ENCODE peak calls at places on chromosomes 5 and 9, in ten cellular contexts. One of them, this sample, is unnamed.

GRCh38 chr9:111622626-111623025 is 8.5 kb upstream of the DNAJC25 start:
- DNase-seq in stimulated activated CD8-positive, alpha-beta memory T cell treated with anti-CD3 and anti-CD28 coated beads, Interleukin-15, amount 100 ng/mL, for 4 hours: no peak
- DNase-seq in uterus: no peak
- DNase-seq in T-helper 1 cell: no peak
- DNase-seq in skeletal muscle cell: peak
- DNase-seq in head of caudate nucleus: no peak
- DNase-seq in mammary epithelial cell: peak
- DNase-seq in tibial artery: peak
- DNase-seq in activated CD8-positive, alpha-beta memory T cell treated with anti-CD3 and anti-CD28 coated beads, Interleukin-2, amount 10 ng/mL, durations not matched to agents 7 days and 5 days: no peak
- DNase-seq in NCI-H1048: no peak
- DNase-seq in this sample: peak

GRCh38 chr9:16257604-16258003 is 612.9 kb downstream of the BNC2 start:
- DNase-seq in stimulated activated CD8-positive, alpha-beta memory T cell treated with anti-CD3 and anti-CD28 coated beads, Interleukin-15, amount 100 ng/mL, for 4 hours: no peak
- DNase-seq in uterus: no peak
- DNase-seq in T-helper 1 cell: no peak
- DNase-seq in skeletal muscle cell: no peak
- DNase-seq in head of caudate nucleus: no peak
- DNase-seq in mammary epithelial cell: no peak
- DNase-seq in tibial artery: no peak
- DNase-seq in activated CD8-positive, alpha-beta memory T cell treated with anti-CD3 and anti-CD28 coated beads, Interleukin-2, amount 10 ng/mL, durations not matched to agents 7 days and 5 days: no peak
- DNase-seq in NCI-H1048: no peak
- DNase-seq in this sample: no peak

GRCh38 chr9:98625728-98626127 is 83.0 kb downstream of the GABBR2 start:
- DNase-seq in stimulated activated CD8-positive, alpha-beta memory T cell treated with anti-CD3 and anti-CD28 coated beads, Interleukin-15, amount 100 ng/mL, for 4 hours: no peak
- DNase-seq in uterus: no peak
- DNase-seq in T-helper 1 cell: no peak
- DNase-seq in skeletal muscle cell: no peak
- DNase-seq in head of caudate nucleus: no peak
- DNase-seq in mammary epithelial cell: no peak
- DNase-seq in tibial artery: no peak
- DNase-seq in activated CD8-positive, alpha-beta memory T cell treated with anti-CD3 and anti-CD28 coated beads, Interleukin-2, amount 10 ng/mL, durations not matched to agents 7 days and 5 days: no peak
- DNase-seq in NCI-H1048: no peak
- DNase-seq in this sample: no peak

GRCh38 chr5:8766448-8766847 is 779.4 kb downstream of the SEMA5A start:
- DNase-seq in stimulated activated CD8-positive, alpha-beta memory T cell treated with anti-CD3 and anti-CD28 coated beads, Interleukin-15, amount 100 ng/mL, for 4 hours: no peak
- DNase-seq in uterus: no peak
- DNase-seq in T-helper 1 cell: no peak
- DNase-seq in skeletal muscle cell: no peak
- DNase-seq in head of caudate nucleus: no peak
- DNase-seq in mammary epithelial cell: no peak
- DNase-seq in tibial artery: no peak
- DNase-seq in activated CD8-positive, alpha-beta memory T cell treated with anti-CD3 and anti-CD28 coated beads, Interleukin-2, amount 10 ng/mL, durations not matched to agents 7 days and 5 days: no peak
- DNase-seq in NCI-H1048: no peak
- DNase-seq in this sample: no peak

GRCh38 chr5:80964491-80964890 is 4.3 kb downstream of the RASGRF2 start:
- DNase-seq in stimulated activated CD8-positive, alpha-beta memory T cell treated with anti-CD3 and anti-CD28 coated beads, Interleukin-15, amount 100 ng/mL, for 4 hours: no peak
- DNase-seq in uterus: no peak
- DNase-seq in T-helper 1 cell: no peak
- DNase-seq in skeletal muscle cell: no peak
- DNase-seq in head of caudate nucleus: no peak
- DNase-seq in mammary epithelial cell: no peak
- DNase-seq in tibial artery: no peak
- DNase-seq in activated CD8-positive, alpha-beta memory T cell treated with anti-CD3 and anti-CD28 coated beads, Interleukin-2, amount 10 ng/mL, durations not matched to agents 7 days and 5 days: no peak
- DNase-seq in NCI-H1048: no peak
- DNase-seq in this sample: no peak

GRCh38 chr5:52738095-52738506 is 49.6 kb upstream of the ITGA1 start:
- DNase-seq in stimulated activated CD8-positive, alpha-beta memory T cell treated with anti-CD3 and anti-CD28 coated beads, Interleukin-15, amount 100 ng/mL, for 4 hours: no peak
- DNase-seq in uterus: no peak
- DNase-seq in T-helper 1 cell: no peak
- DNase-seq in skeletal muscle cell: no peak
- DNase-seq in head of caudate nucleus: no peak
- DNase-seq in mammary epithelial cell: peak
- DNase-seq in tibial artery: no peak
- DNase-seq in activated CD8-positive, alpha-beta memory T cell treated with anti-CD3 and anti-CD28 coated beads, Interleukin-2, amount 10 ng/mL, durations not matched to agents 7 days and 5 days: no peak
- DNase-seq in NCI-H1048: no peak
- DNase-seq in this sample: no peak

GRCh38 chr9:135145312-135145711 is 57.8 kb downstream of the OLFM1 start:
- DNase-seq in stimulated activated CD8-positive, alpha-beta memory T cell treated with anti-CD3 and anti-CD28 coated beads, Interleukin-15, amount 100 ng/mL, for 4 hours: no peak
- DNase-seq in uterus: no peak
- DNase-seq in T-helper 1 cell: no peak
- DNase-seq in skeletal muscle cell: no peak
- DNase-seq in head of caudate nucleus: no peak
- DNase-seq in mammary epithelial cell: no peak
- DNase-seq in tibial artery: no peak
- DNase-seq in activated CD8-positive, alpha-beta memory T cell treated with anti-CD3 and anti-CD28 coated beads, Interleukin-2, amount 10 ng/mL, durations not matched to agents 7 days and 5 days: no peak
- DNase-seq in NCI-H1048: no peak
- DNase-seq in this sample: no peak

GRCh38 chr5:145978672-145979071 is 42.3 kb downstream of the SH3RF2 start:
- DNase-seq in stimulated activated CD8-positive, alpha-beta memory T cell treated with anti-CD3 and anti-CD28 coated beads, Interleukin-15, amount 100 ng/mL, for 4 hours: no peak
- DNase-seq in uterus: no peak
- DNase-seq in T-helper 1 cell: no peak
- DNase-seq in skeletal muscle cell: no peak
- DNase-seq in head of caudate nucleus: no peak
- DNase-seq in mammary epithelial cell: no peak
- DNase-seq in tibial artery: no peak
- DNase-seq in activated CD8-positive, alpha-beta memory T cell treated with anti-CD3 and anti-CD28 coated beads, Interleukin-2, amount 10 ng/mL, durations not matched to agents 7 days and 5 days: no peak
- DNase-seq in NCI-H1048: no peak
- DNase-seq in this sample: no peak

GRCh38 chr9:114754574-114754973 is 51.3 kb downstream of the TNFSF15 start:
- DNase-seq in stimulated activated CD8-positive, alpha-beta memory T cell treated with anti-CD3 and anti-CD28 coated beads, Interleukin-15, amount 100 ng/mL, for 4 hours: no peak
- DNase-seq in uterus: no peak
- DNase-seq in T-helper 1 cell: no peak
- DNase-seq in skeletal muscle cell: no peak
- DNase-seq in head of caudate nucleus: no peak
- DNase-seq in mammary epithelial cell: no peak
- DNase-seq in tibial artery: no peak
- DNase-seq in activated CD8-positive, alpha-beta memory T cell treated with anti-CD3 and anti-CD28 coated beads, Interleukin-2, amount 10 ng/mL, durations not matched to agents 7 days and 5 days: no peak
- DNase-seq in NCI-H1048: no peak
- DNase-seq in this sample: no peak

GRCh38 chr9:75002422-75003023 is 25.6 kb downstream of the CARNMT1 start:
- DNase-seq in stimulated activated CD8-positive, alpha-beta memory T cell treated with anti-CD3 and anti-CD28 coated beads, Interleukin-15, amount 100 ng/mL, for 4 hours: no peak
- DNase-seq in uterus: no peak
- DNase-seq in T-helper 1 cell: no peak
- DNase-seq in skeletal muscle cell: no peak
- DNase-seq in head of caudate nucleus: no peak
- DNase-seq in mammary epithelial cell: no peak
- DNase-seq in tibial artery: no peak
- DNase-seq in activated CD8-positive, alpha-beta memory T cell treated with anti-CD3 and anti-CD28 coated beads, Interleukin-2, amount 10 ng/mL, durations not matched to agents 7 days and 5 days: no peak
- DNase-seq in NCI-H1048: no peak
- DNase-seq in this sample: no peak

GRCh38 chr9:9942764-9943424 is 669.9 kb downstream of the PTPRD start:
- DNase-seq in stimulated activated CD8-positive, alpha-beta memory T cell treated with anti-CD3 and anti-CD28 coated beads, Interleukin-15, amount 100 ng/mL, for 4 hours: no peak
- DNase-seq in uterus: no peak
- DNase-seq in T-helper 1 cell: peak
- DNase-seq in skeletal muscle cell: no peak
- DNase-seq in head of caudate nucleus: peak
- DNase-seq in mammary epithelial cell: peak
- DNase-seq in tibial artery: peak
- DNase-seq in activated CD8-positive, alpha-beta memory T cell treated with anti-CD3 and anti-CD28 coated beads, Interleukin-2, amount 10 ng/mL, durations not matched to agents 7 days and 5 days: peak
- DNase-seq in NCI-H1048: no peak
- DNase-seq in this sample: peak

GRCh38 chr5:168481330-168481788 is 4.9 kb upstream of the RARS1 start:
- DNase-seq in stimulated activated CD8-positive, alpha-beta memory T cell treated with anti-CD3 and anti-CD28 coated beads, Interleukin-15, amount 100 ng/mL, for 4 hours: no peak
- DNase-seq in uterus: no peak
- DNase-seq in T-helper 1 cell: no peak
- DNase-seq in skeletal muscle cell: no peak
- DNase-seq in head of caudate nucleus: peak
- DNase-seq in mammary epithelial cell: no peak
- DNase-seq in tibial artery: no peak
- DNase-seq in activated CD8-positive, alpha-beta memory T cell treated with anti-CD3 and anti-CD28 coated beads, Interleukin-2, amount 10 ng/mL, durations not matched to agents 7 days and 5 days: peak
- DNase-seq in NCI-H1048: no peak
- DNase-seq in this sample: no peak

GRCh38 chr5:35939639-35940038 is 1.2 kb upstream of the CAPSL start:
- DNase-seq in stimulated activated CD8-positive, alpha-beta memory T cell treated with anti-CD3 and anti-CD28 coated beads, Interleukin-15, amount 100 ng/mL, for 4 hours: no peak
- DNase-seq in uterus: no peak
- DNase-seq in T-helper 1 cell: no peak
- DNase-seq in skeletal muscle cell: no peak
- DNase-seq in head of caudate nucleus: no peak
- DNase-seq in mammary epithelial cell: no peak
- DNase-seq in tibial artery: no peak
- DNase-seq in activated CD8-positive, alpha-beta memory T cell treated with anti-CD3 and anti-CD28 coated beads, Interleukin-2, amount 10 ng/mL, durations not matched to agents 7 days and 5 days: no peak
- DNase-seq in NCI-H1048: no peak
- DNase-seq in this sample: no peak

GRCh38 chr9:100084734-100085133 is 14.1 kb downstream of the ERP44 start:
- DNase-seq in stimulated activated CD8-positive, alpha-beta memory T cell treated with anti-CD3 and anti-CD28 coated beads, Interleukin-15, amount 100 ng/mL, for 4 hours: no peak
- DNase-seq in uterus: no peak
- DNase-seq in T-helper 1 cell: peak
- DNase-seq in skeletal muscle cell: no peak
- DNase-seq in head of caudate nucleus: no peak
- DNase-seq in mammary epithelial cell: no peak
- DNase-seq in tibial artery: no peak
- DNase-seq in activated CD8-positive, alpha-beta memory T cell treated with anti-CD3 and anti-CD28 coated beads, Interleukin-2, amount 10 ng/mL, durations not matched to agents 7 days and 5 days: no peak
- DNase-seq in NCI-H1048: no peak
- DNase-seq in this sample: no peak

GRCh38 chr5:111697881-111698757 is 58.9 kb downstream of the NREP start:
- DNase-seq in stimulated activated CD8-positive, alpha-beta memory T cell treated with anti-CD3 and anti-CD28 coated beads, Interleukin-15, amount 100 ng/mL, for 4 hours: no peak
- DNase-seq in uterus: no peak
- DNase-seq in T-helper 1 cell: no peak
- DNase-seq in skeletal muscle cell: no peak
- DNase-seq in head of caudate nucleus: no peak
- DNase-seq in mammary epithelial cell: no peak
- DNase-seq in tibial artery: no peak
- DNase-seq in activated CD8-positive, alpha-beta memory T cell treated with anti-CD3 and anti-CD28 coated beads, Interleukin-2, amount 10 ng/mL, durations not matched to agents 7 days and 5 days: no peak
- DNase-seq in NCI-H1048: no peak
- DNase-seq in this sample: no peak

GRCh38 chr9:35594471-35594870 is 10.6 kb upstream of the TESK1 start:
- DNase-seq in stimulated activated CD8-positive, alpha-beta memory T cell treated with anti-CD3 and anti-CD28 coated beads, Interleukin-15, amount 100 ng/mL, for 4 hours: no peak
- DNase-seq in uterus: no peak
- DNase-seq in T-helper 1 cell: no peak
- DNase-seq in skeletal muscle cell: no peak
- DNase-seq in head of caudate nucleus: no peak
- DNase-seq in mammary epithelial cell: no peak
- DNase-seq in tibial artery: no peak
- DNase-seq in activated CD8-positive, alpha-beta memory T cell treated with anti-CD3 and anti-CD28 coated beads, Interleukin-2, amount 10 ng/mL, durations not matched to agents 7 days and 5 days: no peak
- DNase-seq in NCI-H1048: no peak
- DNase-seq in this sample: no peak

GRCh38 chr5:119336846-119337564 is 18.8 kb upstream of the TNFAIP8 start:
- DNase-seq in stimulated activated CD8-positive, alpha-beta memory T cell treated with anti-CD3 and anti-CD28 coated beads, Interleukin-15, amount 100 ng/mL, for 4 hours: no peak
- DNase-seq in uterus: no peak
- DNase-seq in T-helper 1 cell: no peak
- DNase-seq in skeletal muscle cell: no peak
- DNase-seq in head of caudate nucleus: no peak
- DNase-seq in mammary epithelial cell: no peak
- DNase-seq in tibial artery: no peak
- DNase-seq in activated CD8-positive, alpha-beta memory T cell treated with anti-CD3 and anti-CD28 coated beads, Interleukin-2, amount 10 ng/mL, durations not matched to agents 7 days and 5 days: no peak
- DNase-seq in NCI-H1048: no peak
- DNase-seq in this sample: no peak

GRCh38 chr9:72315089-72315509 is 49.9 kb downstream of the ZFAND5 start:
- DNase-seq in stimulated activated CD8-positive, alpha-beta memory T cell treated with anti-CD3 and anti-CD28 coated beads, Interleukin-15, amount 100 ng/mL, for 4 hours: no peak
- DNase-seq in uterus: peak
- DNase-seq in T-helper 1 cell: no peak
- DNase-seq in skeletal muscle cell: peak
- DNase-seq in head of caudate nucleus: peak
- DNase-seq in mammary epithelial cell: peak
- DNase-seq in tibial artery: peak
- DNase-seq in activated CD8-positive, alpha-beta memory T cell treated with anti-CD3 and anti-CD28 coated beads, Interleukin-2, amount 10 ng/mL, durations not matched to agents 7 days and 5 days: no peak
- DNase-seq in NCI-H1048: no peak
- DNase-seq in this sample: no peak

GRCh38 chr9:76911971-76912370 is 6.1 kb upstream of the PRUNE2 start:
- DNase-seq in stimulated activated CD8-positive, alpha-beta memory T cell treated with anti-CD3 and anti-CD28 coated beads, Interleukin-15, amount 100 ng/mL, for 4 hours: no peak
- DNase-seq in uterus: no peak
- DNase-seq in T-helper 1 cell: no peak
- DNase-seq in skeletal muscle cell: no peak
- DNase-seq in head of caudate nucleus: no peak
- DNase-seq in mammary epithelial cell: peak
- DNase-seq in tibial artery: no peak
- DNase-seq in activated CD8-positive, alpha-beta memory T cell treated with anti-CD3 and anti-CD28 coated beads, Interleukin-2, amount 10 ng/mL, durations not matched to agents 7 days and 5 days: no peak
- DNase-seq in NCI-H1048: no peak
- DNase-seq in this sample: no peak

GRCh38 chr5:65152131-65152530 is 329.6 kb downstream of the ADAMTS6 start:
- DNase-seq in stimulated activated CD8-positive, alpha-beta memory T cell treated with anti-CD3 and anti-CD28 coated beads, Interleukin-15, amount 100 ng/mL, for 4 hours: no peak
- DNase-seq in uterus: no peak
- DNase-seq in T-helper 1 cell: no peak
- DNase-seq in skeletal muscle cell: peak
- DNase-seq in head of caudate nucleus: no peak
- DNase-seq in mammary epithelial cell: no peak
- DNase-seq in tibial artery: no peak
- DNase-seq in activated CD8-positive, alpha-beta memory T cell treated with anti-CD3 and anti-CD28 coated beads, Interleukin-2, amount 10 ng/mL, durations not matched to agents 7 days and 5 days: no peak
- DNase-seq in NCI-H1048: no peak
- DNase-seq in this sample: peak

GRCh38 chr5:126938461-126938860 is 91.9 kb downstream of the MARCHF3 start:
- DNase-seq in stimulated activated CD8-positive, alpha-beta memory T cell treated with anti-CD3 and anti-CD28 coated beads, Interleukin-15, amount 100 ng/mL, for 4 hours: no peak
- DNase-seq in uterus: no peak
- DNase-seq in T-helper 1 cell: no peak
- DNase-seq in skeletal muscle cell: peak
- DNase-seq in head of caudate nucleus: no peak
- DNase-seq in mammary epithelial cell: peak
- DNase-seq in tibial artery: no peak
- DNase-seq in activated CD8-positive, alpha-beta memory T cell treated with anti-CD3 and anti-CD28 coated beads, Interleukin-2, amount 10 ng/mL, durations not matched to agents 7 days and 5 days: no peak
- DNase-seq in NCI-H1048: no peak
- DNase-seq in this sample: peak

GRCh38 chr5:95728494-95729114 is 2.5 kb upstream of the RHOBTB3 start:
- DNase-seq in stimulated activated CD8-positive, alpha-beta memory T cell treated with anti-CD3 and anti-CD28 coated beads, Interleukin-15, amount 100 ng/mL, for 4 hours: no peak
- DNase-seq in uterus: no peak
- DNase-seq in T-helper 1 cell: no peak
- DNase-seq in skeletal muscle cell: no peak
- DNase-seq in head of caudate nucleus: no peak
- DNase-seq in mammary epithelial cell: peak
- DNase-seq in tibial artery: no peak
- DNase-seq in activated CD8-positive, alpha-beta memory T cell treated with anti-CD3 and anti-CD28 coated beads, Interleukin-2, amount 10 ng/mL, durations not matched to agents 7 days and 5 days: no peak
- DNase-seq in NCI-H1048: no peak
- DNase-seq in this sample: no peak

GRCh38 chr5:137199966-137200365 is 299.2 kb downstream of the SPOCK1 start:
- DNase-seq in stimulated activated CD8-positive, alpha-beta memory T cell treated with anti-CD3 and anti-CD28 coated beads, Interleukin-15, amount 100 ng/mL, for 4 hours: no peak
- DNase-seq in uterus: no peak
- DNase-seq in T-helper 1 cell: no peak
- DNase-seq in skeletal muscle cell: peak
- DNase-seq in head of caudate nucleus: no peak
- DNase-seq in mammary epithelial cell: peak
- DNase-seq in tibial artery: no peak
- DNase-seq in activated CD8-positive, alpha-beta memory T cell treated with anti-CD3 and anti-CD28 coated beads, Interleukin-2, amount 10 ng/mL, durations not matched to agents 7 days and 5 days: no peak
- DNase-seq in NCI-H1048: no peak
- DNase-seq in this sample: peak

GRCh38 chr9:98801562-98801961 is 5.2 kb upstream of the ANKS6 start:
- DNase-seq in stimulated activated CD8-positive, alpha-beta memory T cell treated with anti-CD3 and anti-CD28 coated beads, Interleukin-15, amount 100 ng/mL, for 4 hours: no peak
- DNase-seq in uterus: no peak
- DNase-seq in T-helper 1 cell: no peak
- DNase-seq in skeletal muscle cell: no peak
- DNase-seq in head of caudate nucleus: no peak
- DNase-seq in mammary epithelial cell: no peak
- DNase-seq in tibial artery: no peak
- DNase-seq in activated CD8-positive, alpha-beta memory T cell treated with anti-CD3 and anti-CD28 coated beads, Interleukin-2, amount 10 ng/mL, durations not matched to agents 7 days and 5 days: no peak
- DNase-seq in NCI-H1048: no peak
- DNase-seq in this sample: no peak

GRCh38 chr5:127941646-127942045 is 141.9 kb upstream of the SLC12A2 start:
- DNase-seq in stimulated activated CD8-positive, alpha-beta memory T cell treated with anti-CD3 and anti-CD28 coated beads, Interleukin-15, amount 100 ng/mL, for 4 hours: no peak
- DNase-seq in uterus: no peak
- DNase-seq in T-helper 1 cell: no peak
- DNase-seq in skeletal muscle cell: peak
- DNase-seq in head of caudate nucleus: peak
- DNase-seq in mammary epithelial cell: no peak
- DNase-seq in tibial artery: no peak
- DNase-seq in activated CD8-positive, alpha-beta memory T cell treated with anti-CD3 and anti-CD28 coated beads, Interleukin-2, amount 10 ng/mL, durations not matched to agents 7 days and 5 days: no peak
- DNase-seq in NCI-H1048: no peak
- DNase-seq in this sample: no peak

GRCh38 chr5:153490124-153491085 is at the start of gene GRIA1:
- DNase-seq in stimulated activated CD8-positive, alpha-beta memory T cell treated with anti-CD3 and anti-CD28 coated beads, Interleukin-15, amount 100 ng/mL, for 4 hours: no peak
- DNase-seq in uterus: no peak
- DNase-seq in T-helper 1 cell: no peak
- DNase-seq in skeletal muscle cell: no peak
- DNase-seq in head of caudate nucleus: peak
- DNase-seq in mammary epithelial cell: no peak
- DNase-seq in tibial artery: no peak
- DNase-seq in activated CD8-positive, alpha-beta memory T cell treated with anti-CD3 and anti-CD28 coated beads, Interleukin-2, amount 10 ng/mL, durations not matched to agents 7 days and 5 days: no peak
- DNase-seq in NCI-H1048: no peak
- DNase-seq in this sample: no peak

GRCh38 chr9:27530915-27531762 is 1.5 kb upstream of the MOB3B start:
- DNase-seq in stimulated activated CD8-positive, alpha-beta memory T cell treated with anti-CD3 and anti-CD28 coated beads, Interleukin-15, amount 100 ng/mL, for 4 hours: no peak
- DNase-seq in uterus: no peak
- DNase-seq in T-helper 1 cell: no peak
- DNase-seq in skeletal muscle cell: no peak
- DNase-seq in head of caudate nucleus: no peak
- DNase-seq in mammary epithelial cell: no peak
- DNase-seq in tibial artery: no peak
- DNase-seq in activated CD8-positive, alpha-beta memory T cell treated with anti-CD3 and anti-CD28 coated beads, Interleukin-2, amount 10 ng/mL, durations not matched to agents 7 days and 5 days: no peak
- DNase-seq in NCI-H1048: no peak
- DNase-seq in this sample: no peak

GRCh38 chr5:132277971-132278964 is 15.9 kb upstream of the SLC22A4 start:
- DNase-seq in stimulated activated CD8-positive, alpha-beta memory T cell treated with anti-CD3 and anti-CD28 coated beads, Interleukin-15, amount 100 ng/mL, for 4 hours: no peak
- DNase-seq in uterus: no peak
- DNase-seq in T-helper 1 cell: no peak
- DNase-seq in skeletal muscle cell: no peak
- DNase-seq in head of caudate nucleus: no peak
- DNase-seq in mammary epithelial cell: no peak
- DNase-seq in tibial artery: no peak
- DNase-seq in activated CD8-positive, alpha-beta memory T cell treated with anti-CD3 and anti-CD28 coated beads, Interleukin-2, amount 10 ng/mL, durations not matched to agents 7 days and 5 days: no peak
- DNase-seq in NCI-H1048: no peak
- DNase-seq in this sample: no peak